ENCODE peak calls at places on chromosomes 3 and 15, in four cellular contexts. C is neural progenitor cell, R is DMS53, Q is heart right ventricle. B is an unnamed sample.

GRCh38 chr3:192802957-192803899 is 75.9 kb upstream of the FGF12 start:
- DNase-seq in R (peak), C (peak), Q (no peak), B (peak)

GRCh38 chr3:13214847-13215472 is 141.7 kb upstream of the IQSEC1 start:
- DNase-seq in Q (no peak), R (no peak), C (no peak), B (no peak)

GRCh38 chr15:69031013-69032001 is 16.8 kb downstream of the NOX5 start:
- DNase-seq in Q (peak), C (peak), R (peak), B (peak)

GRCh38 chr15:56919708-56920637 is 1.5 kb downstream of the TCF12 start:
- DNase-seq in R (peak), C (peak), Q (peak), B (peak)

GRCh38 chr3:129001817-129002572 is 891 bp downstream of the EFCC1 start:
- DNase-seq in Q (no peak), C (peak), R (peak), B (peak)

GRCh38 chr3:98994128-98994762 is 92.8 kb upstream of the DCBLD2 start:
- DNase-seq in C (peak), Q (no peak), R (peak), B (peak)

GRCh38 chr3:62151591-62151990 is 221.8 kb downstream of the FEZF2 start:
- DNase-seq in R (no peak), C (no peak), Q (no peak), B (no peak)

GRCh38 chr15:101003706-101004105 is 84.5 kb downstream of the LRRK1 start:
- DNase-seq in R (no peak), Q (no peak), C (no peak), B (no peak)

GRCh38 chr3:61571516-61572336 is 10.4 kb downstream of the PTPRG start:
- DNase-seq in R (no peak), Q (no peak), C (no peak), B (no peak)

GRCh38 chr3:165212580-165212979 is 16.4 kb upstream of the SLITRK3 start:
- DNase-seq in R (no peak), Q (no peak), C (no peak), B (no peak)

GRCh38 chr3:101813817-101814440 is 34.9 kb downstream of the NXPE3 start:
- DNase-seq in Q (no peak), C (no peak), R (peak), B (no peak)

GRCh38 chr3:129383292-129383860 is 45.1 kb downstream of the EFCAB12 start:
- DNase-seq in C (peak), R (peak), Q (no peak), B (peak)

GRCh38 chr3:134353831-134354611 is 20.2 kb downstream of the AMOTL2 start:
- DNase-seq in Q (no peak), R (peak), C (no peak), B (no peak)

GRCh38 chr3:72970942-72971341 is 25.7 kb upstream of the PPP4R2 start:
- DNase-seq in Q (no peak), C (no peak), R (no peak), B (no peak)